ENCODE peak calls at places on chromosomes 6 and 20, in four cellular contexts. J is astrocyte, N is fibroblast of mammary gland, K is Calu3. Z is an unnamed sample.

GRCh38 chr6:79215233-79215824 is 19.2 kb downstream of the HMGN3 start:
- DNase-seq in J (peak; percentile 44), N (no peak), K (no peak), Z (no peak)

GRCh38 chr6:99393698-99394531 is at the start of gene COQ3:
- DNase-seq in J (peak; percentile 64), N (peak; percentile 68), K (peak; percentile 78), Z (peak; percentile 96)

GRCh38 chr6:70537266-70537665 is 29.5 kb upstream of the SDHAF4 start:
- DNase-seq in J (no peak), N (no peak), K (no peak), Z (no peak)

GRCh38 chr20:8853805-8854338 is 215.0 kb upstream of the PLCB4 start:
- DNase-seq in J (peak; percentile 57), N (peak; percentile 84), K (peak; percentile 18), Z (no peak)

GRCh38 chr6:158042245-158042798 is 60.7 kb downstream of the SYNJ2 start:
- DNase-seq in J (peak; percentile 96), N (peak; percentile 89), K (peak; percentile 52), Z (no peak)

GRCh38 chr20:37243076-37243936 is 18.3 kb downstream of the GHRH start:
- DNase-seq in J (no peak), N (no peak), K (no peak), Z (no peak)

GRCh38 chr20:50121858-50122271 is 8.9 kb upstream of the UBE2V1 start:
- DNase-seq in J (peak; percentile 44), N (peak; percentile 98), K (no peak), Z (no peak)

GRCh38 chr6:25312703-25313102 is 33.5 kb downstream of the CARMIL1 start:
- DNase-seq in J (peak; percentile 58), N (peak; percentile 78), K (peak; percentile 51), Z (no peak)

GRCh38 chr20:8527998-8528397 is 395.9 kb downstream of the PLCB1 start:
- DNase-seq in J (peak; percentile 85), N (peak; percentile 84), K (no peak), Z (no peak)

GRCh38 chr6:106972500-106972899 is 2.0 kb downstream of the CD24 start:
- DNase-seq in J (peak; percentile 6), N (no peak), K (peak; percentile 38), Z (peak; percentile 43)

GRCh38 chr6:167742719-167743303 is 83.9 kb upstream of the AFDN start:
- DNase-seq in J (no peak), N (peak; percentile 2), K (peak; percentile 20), Z (no peak)

GRCh38 chr6:104324305-104324704 is 535.4 kb downstream of the HACE1 start:
- DNase-seq in J (no peak), N (no peak), K (no peak), Z (no peak)

DNA sequence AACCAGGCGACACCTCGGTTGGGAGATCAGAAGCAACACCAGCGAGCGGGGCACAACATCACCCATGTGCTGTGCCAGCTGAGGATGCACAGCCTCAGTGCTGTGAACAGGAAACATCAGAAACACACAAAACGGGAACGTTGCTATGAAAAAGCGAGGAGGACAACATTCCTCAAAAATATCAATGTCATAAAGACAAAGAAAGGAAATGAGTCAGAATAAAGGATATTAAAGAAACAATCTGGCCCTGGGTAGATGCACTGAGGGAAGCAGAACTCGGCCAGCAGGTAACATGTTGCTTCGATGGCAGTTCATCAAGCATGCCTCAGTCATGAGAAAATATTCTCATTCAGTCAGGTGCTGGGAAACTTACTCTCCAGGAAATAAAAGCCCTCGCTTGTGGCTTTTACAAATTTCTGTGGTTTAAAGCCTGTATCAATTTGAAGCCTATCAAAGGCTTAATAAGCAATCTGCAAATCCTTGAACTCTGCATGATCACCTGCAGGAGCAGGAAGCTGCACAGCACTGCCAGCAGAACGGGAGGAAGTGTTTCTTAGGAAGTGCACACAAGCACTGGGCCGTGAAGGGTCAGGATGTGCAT is 77.5 kb downstream of the GINS1 start:
- DNase-seq in J (peak; percentile 9), N (no peak), K (no peak), Z (no peak)
- TF ChIP-seq CTCF in J (no peak), N (no peak), K (no peak), Z (no peak)

GRCh38 chr6:13357551-13358075 is 29.3 kb upstream of the TBC1D7 start:
- DNase-seq in J (peak; percentile 78), N (peak; percentile 53), K (no peak), Z (no peak)
- TF ChIP-seq CTCF in J (peak; percentile 19), N (no peak), K (no peak), Z (no peak)

GRCh38 chr6:13383280-13384163 is 55.2 kb upstream of the TBC1D7 start:
- DNase-seq in J (peak; percentile 57), N (peak; percentile 19), K (peak; percentile 32), Z (no peak)
- TF ChIP-seq CTCF in J (no peak), N (no peak), K (no peak), Z (no peak)

GRCh38 chr6:129671442-129672344 is 38.3 kb downstream of the ARHGAP18 start:
- DNase-seq in J (no peak), N (peak; percentile 70), K (no peak), Z (no peak)
- TF ChIP-seq CTCF in J (no peak), N (peak; percentile 38), K (peak; percentile 31), Z (no peak)

DNA sequence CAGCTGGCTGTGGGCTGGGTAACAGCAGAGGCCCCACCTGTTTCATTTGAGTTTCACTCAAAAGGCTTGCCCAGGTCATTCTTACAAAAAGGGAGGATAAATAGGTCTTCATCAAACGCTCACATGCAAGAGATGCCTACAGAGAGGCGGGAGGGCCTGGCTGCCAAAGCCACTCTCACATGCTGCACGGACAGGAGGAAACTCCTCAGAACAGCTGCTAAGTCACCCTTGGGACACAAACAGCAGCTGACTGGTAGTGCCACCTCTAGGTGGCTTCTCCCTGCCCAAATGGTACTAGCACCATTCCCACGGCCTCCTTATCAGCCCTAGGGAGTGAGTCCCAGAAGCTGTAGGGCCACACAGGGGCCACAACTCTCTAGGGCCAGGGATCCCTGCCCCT is 23.8 kb downstream of the SLC22A23 start:
- DNase-seq in J (no peak), N (no peak), K (no peak), Z (no peak)
- TF ChIP-seq CTCF in J (no peak), N (no peak), K (no peak), Z (no peak)

GRCh38 chr6:112439416-112439815 is 92.3 kb downstream of the RFPL4B start:
- DNase-seq in J (no peak), N (no peak), K (no peak), Z (no peak)

GRCh38 chr6:112441607-112442006 is 94.5 kb downstream of the RFPL4B start:
- DNase-seq in J (no peak), N (peak; percentile 22), K (no peak), Z (no peak)

GRCh38 chr6:112439010-112439409 is 91.9 kb downstream of the RFPL4B start:
- DNase-seq in J (peak; percentile 32), N (peak; percentile 11), K (no peak), Z (no peak)

GRCh38 chr6:112443118-112443641 is 96.0 kb downstream of the RFPL4B start:
- DNase-seq in J (no peak), N (peak; percentile 30), K (no peak), Z (no peak)

GRCh38 chr6:112443666-112444065 is 96.5 kb downstream of the RFPL4B start:
- DNase-seq in J (peak; percentile 33), N (peak; percentile 86), K (no peak), Z (no peak)
- TF ChIP-seq CTCF in J (no peak), N (no peak), K (no peak), Z (no peak)

GRCh38 chr20:31597483-31597858 is 7.6 kb upstream of the ID1 start:
- DNase-seq in J (no peak), N (no peak), K (no peak), Z (no peak)

GRCh38 chr20:31595380-31595653 is 9.8 kb upstream of the ID1 start:
- DNase-seq in J (no peak), N (no peak), K (no peak), Z (no peak)

GRCh38 chr20:31594558-31595379 is 10.3 kb upstream of the ID1 start:
- DNase-seq in J (no peak), N (no peak), K (peak; percentile 81), Z (no peak)

GRCh38 chr20:31596831-31597482 is 8.1 kb upstream of the ID1 start:
- DNase-seq in J (no peak), N (no peak), K (no peak), Z (no peak)

GRCh38 chr20:31595654-31596411 is 9.3 kb upstream of the ID1 start:
- DNase-seq in J (peak; percentile 73), N (peak; percentile 98), K (peak; percentile 68), Z (peak; percentile 84)
- TF ChIP-seq CTCF in J (no peak), N (no peak), K (no peak), Z (no peak)

GRCh38 chr20:53679597-53680309 is 86.1 kb upstream of the ZNF217 start:
- DNase-seq in J (no peak), N (no peak), K (no peak), Z (no peak)

GRCh38 chr20:53678990-53679596 is 85.5 kb upstream of the ZNF217 start:
- DNase-seq in J (no peak), N (peak; percentile 35), K (no peak), Z (no peak)

GRCh38 chr20:53676987-53677386 is 83.3 kb upstream of the ZNF217 start:
- DNase-seq in J (no peak), N (no peak), K (no peak), Z (no peak)

GRCh38 chr20:53677447-53678314 is 84.0 kb upstream of the ZNF217 start:
- DNase-seq in J (peak; percentile 49), N (no peak), K (peak; percentile 76), Z (peak; percentile 32)

DNA sequence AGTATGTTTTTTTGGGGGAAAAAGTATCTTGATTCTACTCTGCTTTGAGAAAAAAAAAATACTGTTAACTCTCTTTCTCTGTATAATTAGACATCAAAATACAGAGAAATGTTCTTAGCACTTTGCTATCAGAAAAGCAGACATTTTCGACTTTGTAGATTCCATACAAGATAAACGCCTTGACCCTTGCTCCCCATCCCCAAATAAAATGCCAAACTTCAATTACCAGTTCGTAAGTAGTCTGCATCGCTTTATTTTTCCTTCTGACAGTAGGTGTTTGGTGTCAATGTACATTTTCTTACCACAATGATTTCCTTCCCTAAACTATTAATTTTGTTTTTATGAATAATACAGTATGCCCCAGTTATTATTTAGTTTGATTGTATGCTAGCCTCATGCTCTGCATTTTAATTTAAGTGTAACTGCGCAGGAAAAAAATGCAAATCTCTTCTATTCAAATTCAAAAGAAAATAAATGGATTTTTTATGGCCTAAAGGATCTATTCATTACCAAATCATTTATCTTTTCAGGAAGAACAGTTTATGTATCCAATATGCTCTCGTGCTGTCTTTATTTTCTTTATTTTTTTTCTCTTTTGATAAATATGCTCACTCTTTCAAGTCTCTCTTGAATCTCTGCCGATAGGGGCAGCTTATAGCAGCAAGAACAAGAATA is 84.8 kb upstream of the ZNF217 start:
- DNase-seq in J (no peak), N (no peak), K (no peak), Z (no peak)
- TF ChIP-seq CTCF in J (peak; percentile 22), N (no peak), K (no peak), Z (no peak)

Z was measured in glutamatergic neuron.